ENCODE peak calls at places on chromosomes 2 and 18, in seven cellular contexts. Z is T-helper 9 cell, F is cardiac muscle cell, J is mesendoderm, N is posterior cingulate gyrus, W is NCI-H1092, G is left lung. U is an unnamed sample.

GRCh38 chr2:98698896-98699295 is 32.0 kb downstream of the MGAT4A start:
- DNase-seq in J (no peak), W (no peak), F (no peak), N (no peak), Z (no peak), G (no peak), U (no peak)

GRCh38 chr2:102159295-102159694 is 16.7 kb downstream of the IL1R1 start:
- DNase-seq in F (no peak), W (no peak), N (no peak), J (peak; percentile 27), Z (no peak), G (no peak), U (no peak)

GRCh38 chr2:175233135-175233719 is 51.7 kb upstream of the ATP5MC3 start:
- DNase-seq in Z (no peak), F (no peak), N (no peak), J (no peak), G (no peak), W (no peak), U (no peak)

GRCh38 chr2:102256281-102256680 is 55.1 kb upstream of the IL1RL1 start:
- DNase-seq in N (no peak), G (no peak), W (no peak), F (no peak), Z (no peak), J (no peak), U (no peak)

GRCh38 chr2:38509322-38509946 is 93.3 kb downstream of the HNRNPLL start:
- DNase-seq in G (no peak), N (no peak), J (no peak), F (no peak), W (no peak), Z (no peak), U (no peak)

GRCh38 chr2:190515687-190516086 is 18.8 kb downstream of the NEMP2 start:
- DNase-seq in Z (no peak), J (no peak), F (no peak), N (no peak), G (no peak), W (no peak), U (no peak)

GRCh38 chr2:38260469-38260868 is 116.6 kb downstream of the ATL2 start:
- DNase-seq in N (no peak), W (no peak), J (no peak), F (no peak), Z (no peak), G (no peak), U (no peak)

GRCh38 chr2:209536363-209536762 is 112.5 kb downstream of the MAP2 start:
- DNase-seq in F (no peak), J (no peak), W (no peak), G (no peak), N (no peak), Z (no peak), U (no peak)

GRCh38 chr18:13257361-13257980 is 38.9 kb downstream of the LDLRAD4 start:
- DNase-seq in F (no peak), Z (no peak), G (no peak), J (no peak), N (peak; percentile 52), W (no peak), U (no peak)

GRCh38 chr2:136527560-136527959 is 237.8 kb upstream of the THSD7B start:
- DNase-seq in W (no peak), Z (no peak), N (no peak), G (no peak), F (peak; percentile 87), J (peak; percentile 81), U (no peak)

GRCh38 chr2:120616261-120616660 is 119.4 kb upstream of the GLI2 start:
- DNase-seq in N (no peak), F (no peak), Z (no peak), J (no peak), G (no peak), W (no peak), U (no peak)

GRCh38 chr2:33209976-33210375 is 263.2 kb downstream of the LTBP1 start:
- DNase-seq in Z (no peak), W (no peak), G (no peak), N (no peak), J (no peak), F (no peak), U (no peak)

GRCh38 chr18:13700153-13700552 is 26.2 kb downstream of the FAM210A start:
- DNase-seq in F (no peak), N (no peak), J (no peak), Z (no peak), G (no peak), W (no peak), U (no peak)

GRCh38 chr2:118853647-118854367 is 6.4 kb upstream of the EN1 start:
- DNase-seq in F (no peak), Z (no peak), N (no peak), G (no peak), W (no peak), J (peak; percentile 24), U (no peak)

GRCh38 chr2:105809099-105809473 is 64.4 kb downstream of the NCK2 start:
- DNase-seq in W (no peak), F (no peak), Z (no peak), J (no peak), G (no peak), N (no peak), U (no peak)

GRCh38 chr2:70310899-70311298 is 9.0 kb upstream of the FAM136A start:
- DNase-seq in J (no peak), N (no peak), Z (no peak), G (no peak), F (no peak), W (no peak), U (no peak)

GRCh38 chr2:178279142-178279541 is 84.8 kb downstream of the OSBPL6 start:
- DNase-seq in W (no peak), J (peak; percentile 60), G (no peak), N (no peak), F (no peak), Z (no peak), U (no peak)

GRCh38 chr2:50975546-50975945 is 56.4 kb downstream of the NRXN1 start:
- DNase-seq in Z (no peak), N (no peak), W (no peak), J (peak; percentile 37), F (no peak), G (no peak), U (no peak)

GRCh38 chr2:28627722-28628480 is 123.7 kb upstream of the PPP1CB start:
- DNase-seq in W (no peak), F (no peak), J (no peak), N (no peak), G (no peak), Z (no peak), U (no peak)

GRCh38 chr2:41944218-41944880 is 103.5 kb upstream of the PKDCC start:
- DNase-seq in W (no peak), J (no peak), F (no peak), N (no peak), Z (no peak), G (no peak), U (no peak)

GRCh38 chr18:39806519-39806918 is 2148.5 kb upstream of the PIK3C3 start:
- DNase-seq in Z (no peak), G (no peak), W (no peak), J (peak; percentile 33), F (no peak), N (no peak), U (no peak)

GRCh38 chr2:69766014-69766413 is 24.1 kb downstream of the ANXA4 start:
- DNase-seq in W (no peak), F (no peak), N (no peak), J (no peak), Z (no peak), G (no peak), U (no peak)

GRCh38 chr2:179927041-179927440 is 65.6 kb upstream of the ZNF385B start:
- DNase-seq in J (no peak), W (no peak), F (no peak), Z (no peak), N (no peak), G (no peak), U (no peak)

GRCh38 chr2:18413794-18414396 is 146.6 kb downstream of the RDH14 start:
- DNase-seq in Z (no peak), J (peak; percentile 59), W (no peak), N (no peak), F (no peak), G (no peak), U (no peak)

GRCh38 chr2:64225491-64225890 is 81.3 kb upstream of the PELI1 start:
- DNase-seq in G (no peak), J (peak; percentile 39), N (no peak), W (no peak), Z (no peak), F (no peak), U (no peak)

GRCh38 chr2:26764078-26764887 is at the start of gene SLC35F6:
- DNase-seq in Z (peak; percentile 81), F (peak; percentile 89), N (peak; percentile 97), G (peak; percentile 97), J (peak; percentile 87), W (peak; percentile 62), U (peak; percentile 79)

GRCh38 chr2:2742745-2743144 is 411.7 kb upstream of the MYT1L start:
- DNase-seq in F (no peak), Z (no peak), G (no peak), N (no peak), J (no peak), W (no peak), U (no peak)

GRCh38 chr2:8566788-8567468 is 114.9 kb upstream of the ID2 start:
- DNase-seq in N (peak; percentile 66), J (no peak), W (no peak), G (no peak), Z (no peak), F (no peak), U (no peak)

GRCh38 chr2:109454304-109454703 is 159.5 kb downstream of the SEPTIN10 start:
- DNase-seq in Z (no peak), W (no peak), N (no peak), G (no peak), J (no peak), F (peak; percentile 30), U (no peak)